ENCODE peak calls at places on chromosomes 4 and X, in six cellular contexts. A, V, X, L, N and J are unnamed samples.
A peak's percentile ranks its signal among the peaks of the same experiment; 100 is the strongest.

GRCh38 chrX:45172890-45173289 is 27.8 kb downstream of the DIPK2B start:
- DNase-seq in A (peak; percentile 41), V (no peak), X (no peak), L (peak; percentile 24), N (no peak), J (peak; percentile 66)

GRCh38 chrX:138519296-138519695 is 192.2 kb downstream of the FGF13 start:
- DNase-seq in A (no peak), V (no peak), X (no peak), L (no peak), N (no peak), J (no peak)

GRCh38 chr4:16029329-16029728 is 54.5 kb downstream of the PROM1 start:
- DNase-seq in A (peak; percentile 60), V (no peak), X (no peak), L (no peak), N (no peak), J (peak; percentile 34)

GRCh38 chr4:113607147-113607720 is 154.3 kb downstream of the CAMK2D start:
- DNase-seq in A (no peak), V (no peak), X (no peak), L (no peak), N (no peak), J (no peak)

GRCh38 chr4:80184053-80184790 is 13.1 kb upstream of the PRDM8 start:
- DNase-seq in A (peak; percentile 83), V (peak; percentile 97), X (peak; percentile 99), L (peak; percentile 64), N (peak; percentile 65), J (peak; percentile 51)

GRCh38 chrX:112865464-112866025 is 24.9 kb upstream of the AMOT start:
- DNase-seq in A (no peak), V (no peak), X (no peak), L (no peak), N (no peak), J (no peak)

GRCh38 chr4:155433636-155434360 is 57.0 kb upstream of the MAP9 start:
- DNase-seq in A (peak; percentile 75), V (no peak), X (no peak), L (peak; percentile 46), N (no peak), J (no peak)

GRCh38 chr4:114257516-114257915 is 278.1 kb upstream of the ARSJ start:
- DNase-seq in A (no peak), V (no peak), X (no peak), L (no peak), N (no peak), J (no peak)

GRCh38 chr4:154982187-154983047 is 201.3 kb downstream of the RBM46 start:
- DNase-seq in A (peak; percentile 87), V (peak; percentile 24), X (peak; percentile 71), L (peak; percentile 53), N (peak; percentile 62), J (peak; percentile 53)

GRCh38 chr4:1080961-1081688 is 32.2 kb downstream of the RNF212 start:
- DNase-seq in A (peak; percentile 58), V (no peak), X (no peak), L (peak; percentile 79), N (no peak), J (peak; percentile 64)

GRCh38 chrX:129678176-129678880 is 23.6 kb upstream of the APLN start:
- DNase-seq in A (no peak), V (peak; percentile 42), X (no peak), L (no peak), N (peak; percentile 67), J (peak; percentile 59)

GRCh38 chr4:165464813-165465381 is 86.1 kb downstream of the CPE start:
- DNase-seq in A (peak; percentile 67), V (no peak), X (no peak), L (peak; percentile 9), N (peak; percentile 21), J (peak; percentile 29)

GRCh38 chrX:108734426-108734825 is 1.9 kb downstream of the IRS4 start:
- DNase-seq in A (no peak), V (no peak), X (no peak), L (no peak), N (no peak), J (no peak)

GRCh38 chrX:137858106-137858505 is 292.2 kb downstream of the ZIC3 start:
- DNase-seq in A (no peak), V (no peak), X (no peak), L (no peak), N (no peak), J (no peak)

GRCh38 chr4:25879587-25879986 is 16.8 kb upstream of the SEL1L3 start:
- DNase-seq in A (no peak), V (no peak), X (no peak), L (no peak), N (no peak), J (no peak)

GRCh38 chr4:22389240-22389871 is 126.5 kb downstream of the ADGRA3 start:
- DNase-seq in A (peak; percentile 87), V (peak; percentile 41), X (peak; percentile 60), L (peak; percentile 84), N (peak; percentile 50), J (peak; percentile 77)

GRCh38 chr4:118712872-118713271 is 27.7 kb downstream of the METTL14 start:
- DNase-seq in A (peak; percentile 30), V (no peak), X (no peak), L (no peak), N (no peak), J (no peak)

GRCh38 chr4:19239565-19239964 is 1012.1 kb upstream of the SLIT2 start:
- DNase-seq in A (peak; percentile 76), V (no peak), X (no peak), L (no peak), N (no peak), J (no peak)

GRCh38 chr4:37246891-37247290 is 2.3 kb downstream of the NWD2 start:
- DNase-seq in A (no peak), V (no peak), X (no peak), L (no peak), N (no peak), J (no peak)

GRCh38 chr4:119804404-119804803 is 175.8 kb upstream of the PDE5A start:
- DNase-seq in A (no peak), V (no peak), X (no peak), L (no peak), N (no peak), J (no peak)

GRCh38 chr4:149441338-149441737 is 374.3 kb downstream of the IQCM start:
- DNase-seq in A (peak; percentile 53), V (no peak), X (no peak), L (peak; percentile 74), N (no peak), J (peak; percentile 74)

GRCh38 chrX:114650351-114650750 is 66.5 kb downstream of the HTR2C start:
- DNase-seq in A (peak; percentile 25), V (no peak), X (no peak), L (no peak), N (no peak), J (no peak)